ENCODE peak calls at places on chromosomes 4 and X, in five cellular contexts. One of them, this sample, is unnamed.

GRCh38 chrX:39518451-39519212 is 579.1 kb downstream of the BCOR start:
- DNase-seq in breast epithelium: no peak
- DNase-seq in sigmoid colon: peak; percentile 72
- DNase-seq in SK-N-MC: no peak
- DNase-seq in SK-N-SH: peak; percentile 55
- DNase-seq in this sample: no peak

GRCh38 chr4:70895405-70895804 is 6.8 kb upstream of the MOB1B start:
- DNase-seq in breast epithelium: no peak
- DNase-seq in sigmoid colon: no peak
- DNase-seq in SK-N-MC: no peak
- DNase-seq in SK-N-SH: no peak
- DNase-seq in this sample: no peak

GRCh38 chr4:6239486-6239885 is 30.2 kb upstream of the WFS1 start:
- DNase-seq in breast epithelium: peak; percentile 25
- DNase-seq in sigmoid colon: peak; percentile 36
- DNase-seq in SK-N-MC: no peak
- DNase-seq in SK-N-SH: no peak
- DNase-seq in this sample: no peak

GRCh38 chr4:161314371-161314770 is 849.4 kb downstream of the FSTL5 start:
- DNase-seq in breast epithelium: no peak
- DNase-seq in sigmoid colon: no peak
- DNase-seq in SK-N-MC: peak; percentile 57
- DNase-seq in SK-N-SH: no peak
- DNase-seq in this sample: no peak

GRCh38 chrX:19852014-19853005 is 35.1 kb downstream of the SH3KBP1 start:
- DNase-seq in breast epithelium: no peak
- DNase-seq in sigmoid colon: peak; percentile 79
- DNase-seq in SK-N-MC: no peak
- DNase-seq in SK-N-SH: no peak
- DNase-seq in this sample: no peak

GRCh38 chrX:107629533-107629909 is 1.2 kb downstream of the PRPS1 start:
- DNase-seq in breast epithelium: no peak
- DNase-seq in sigmoid colon: no peak
- DNase-seq in SK-N-MC: no peak
- DNase-seq in SK-N-SH: peak; percentile 25
- DNase-seq in this sample: no peak

GRCh38 chr4:169080970-169081369 is 70.9 kb upstream of the CBR4 start:
- DNase-seq in breast epithelium: no peak
- DNase-seq in sigmoid colon: peak; percentile 61
- DNase-seq in SK-N-MC: peak; percentile 50
- DNase-seq in SK-N-SH: no peak
- DNase-seq in this sample: no peak

GRCh38 chr4:172202480-172203076 is 389.4 kb downstream of the GALNTL6 start:
- DNase-seq in breast epithelium: no peak
- DNase-seq in sigmoid colon: no peak
- DNase-seq in SK-N-MC: peak; percentile 28
- DNase-seq in SK-N-SH: peak; percentile 52
- DNase-seq in this sample: no peak

GRCh38 chr4:65943076-65943475 is 272.8 kb upstream of the EPHA5 start:
- DNase-seq in breast epithelium: no peak
- DNase-seq in sigmoid colon: no peak
- DNase-seq in SK-N-MC: peak; percentile 26
- DNase-seq in SK-N-SH: no peak
- DNase-seq in this sample: no peak

GRCh38 chrX:132127748-132128147 is at the start of gene FRMD7:
- DNase-seq in breast epithelium: no peak
- DNase-seq in sigmoid colon: no peak
- DNase-seq in SK-N-MC: no peak
- DNase-seq in SK-N-SH: peak; percentile 10
- DNase-seq in this sample: no peak

GRCh38 chr4:185920691-185921260 is 108.8 kb upstream of the SORBS2 start:
- DNase-seq in breast epithelium: no peak
- DNase-seq in sigmoid colon: no peak
- DNase-seq in SK-N-MC: no peak
- DNase-seq in SK-N-SH: no peak
- DNase-seq in this sample: no peak

GRCh38 chr4:123555500-123556273 is 159.1 kb downstream of the SPRY1 start:
- DNase-seq in breast epithelium: peak; percentile 77
- DNase-seq in sigmoid colon: peak; percentile 92
- DNase-seq in SK-N-MC: peak; percentile 48
- DNase-seq in SK-N-SH: no peak
- DNase-seq in this sample: peak; percentile 93
- H3K27ac ChIP-seq in breast epithelium: peak overlapping the region; percentile 82
- H3K27ac ChIP-seq in sigmoid colon: peak overlapping the region; percentile 72
- H3K27ac ChIP-seq in SK-N-MC: peak overlapping the region; percentile 94
- H3K27ac ChIP-seq in SK-N-SH: no peak overlapping the region
- H3K27ac ChIP-seq in this sample: peak overlapping the region; percentile 86

GRCh38 chr4:55853484-55854046 is at the start of gene EXOC1:
- DNase-seq in breast epithelium: peak; percentile 96
- DNase-seq in sigmoid colon: peak; percentile 99
- DNase-seq in SK-N-MC: peak; percentile 79
- DNase-seq in SK-N-SH: peak; percentile 92
- DNase-seq in this sample: peak; percentile 100
- TF ChIP-seq POLR2AphosphoS5 in breast epithelium: peak; percentile 71
- TF ChIP-seq POLR2AphosphoS5 in sigmoid colon: peak; percentile 81
- TF ChIP-seq POLR2AphosphoS5 in SK-N-MC: peak; percentile 77
- TF ChIP-seq POLR2AphosphoS5 in SK-N-SH: peak; percentile 84
- TF ChIP-seq POLR2AphosphoS5 in this sample: peak; percentile 82

DNA sequence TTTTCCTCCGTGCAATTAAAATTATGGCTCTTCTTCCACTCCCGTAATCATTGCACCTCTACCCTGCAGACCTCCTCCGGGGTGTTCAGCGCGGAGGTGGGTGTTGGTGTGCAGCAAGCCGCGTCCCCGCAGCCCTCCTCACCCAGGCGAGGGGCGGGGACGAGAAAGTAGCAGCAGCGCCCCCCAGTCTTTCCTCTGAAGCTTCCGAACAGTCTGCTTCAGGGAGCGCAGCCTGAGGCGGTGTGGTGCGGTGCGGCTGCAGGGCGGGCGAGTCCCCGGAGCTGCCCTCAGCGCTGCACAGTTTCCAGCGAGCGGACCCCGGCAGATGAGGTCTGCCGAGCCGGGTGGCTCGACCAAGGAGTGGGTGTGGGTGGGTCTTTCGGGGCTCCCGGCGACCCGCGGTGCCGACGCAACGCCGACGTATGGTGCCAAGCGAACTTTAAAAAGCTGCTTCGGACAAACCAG is at the start of gene FRAS1:
- DNase-seq in breast epithelium: no peak
- DNase-seq in sigmoid colon: peak; percentile 68
- DNase-seq in SK-N-MC: no peak
- DNase-seq in SK-N-SH: peak; percentile 73
- DNase-seq in this sample: peak; percentile 18
- H3K27ac ChIP-seq in breast epithelium: peak within 1 kb of the TSS; percentile 63
- H3K27ac ChIP-seq in sigmoid colon: peak within 1 kb of the TSS; percentile 79
- H3K27ac ChIP-seq in SK-N-MC: no peak within 1 kb of the TSS
- H3K27ac ChIP-seq in SK-N-SH: peak within 1 kb of the TSS; percentile 57
- H3K27ac ChIP-seq in this sample: peak within 1 kb of the TSS; percentile 69

DNA sequence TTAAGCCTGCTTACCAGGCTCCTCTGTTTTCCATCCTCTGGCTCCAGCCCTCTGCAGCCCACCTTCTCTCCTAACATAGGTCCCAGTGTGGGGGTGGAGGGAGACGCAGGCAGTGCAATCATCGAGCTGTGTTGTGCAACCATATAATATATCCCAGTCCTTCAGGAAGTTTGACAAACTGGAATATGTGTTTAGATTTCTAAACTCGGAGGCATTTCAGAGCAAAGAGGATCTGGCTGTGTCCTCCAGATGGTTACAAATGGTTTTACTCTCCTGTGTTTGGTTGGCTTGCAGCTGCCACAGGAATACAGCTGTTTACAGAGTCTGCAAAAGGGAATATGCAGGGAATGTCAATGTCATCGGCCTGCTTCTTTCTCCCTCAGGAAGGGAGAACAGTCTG is 195.3 kb upstream of the LNX1 start:
- DNase-seq in breast epithelium: no peak
- DNase-seq in sigmoid colon: peak; percentile 71
- DNase-seq in SK-N-MC: no peak
- DNase-seq in SK-N-SH: no peak
- DNase-seq in this sample: peak; percentile 13
- TF ChIP-seq POLR2AphosphoS5 in breast epithelium: no peak
- TF ChIP-seq POLR2AphosphoS5 in sigmoid colon: peak; percentile 35
- TF ChIP-seq POLR2AphosphoS5 in SK-N-MC: no peak
- TF ChIP-seq POLR2AphosphoS5 in SK-N-SH: no peak
- TF ChIP-seq POLR2AphosphoS5 in this sample: peak; percentile 82

DNA sequence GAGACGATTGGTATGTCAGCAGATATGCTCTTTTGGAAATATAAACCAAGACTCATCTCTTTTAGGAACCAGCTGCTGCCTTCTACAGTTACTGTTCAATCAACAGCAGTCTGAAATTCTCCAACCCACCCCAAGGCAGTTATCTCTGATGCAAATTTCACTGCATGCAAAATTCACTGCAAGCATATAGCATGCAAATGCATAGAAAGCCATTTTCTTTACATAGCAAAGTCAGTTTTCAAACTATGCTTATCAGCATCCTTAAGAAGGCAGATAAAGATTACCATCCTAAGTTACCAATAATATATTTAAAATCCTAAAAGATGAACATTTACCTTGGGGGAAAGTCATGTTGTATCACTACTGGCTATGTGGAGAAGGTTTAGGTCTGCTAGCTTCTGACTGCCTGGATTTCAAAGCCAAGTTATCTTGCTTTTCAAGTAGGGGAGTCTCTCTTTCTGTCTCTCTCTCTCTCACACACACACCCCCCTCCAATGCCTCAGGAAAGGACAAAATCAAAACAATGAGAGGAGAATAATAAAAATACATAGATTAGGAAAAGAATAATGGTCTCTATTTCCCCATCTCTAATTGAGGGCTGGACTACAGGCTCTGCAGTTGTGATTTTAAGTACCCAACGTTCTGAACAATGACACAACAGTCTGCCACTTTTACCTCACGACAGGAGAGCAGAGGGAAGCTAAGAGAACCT is 1.5 kb downstream of the NMU start:
- DNase-seq in breast epithelium: no peak
- DNase-seq in sigmoid colon: no peak
- DNase-seq in SK-N-MC: no peak
- DNase-seq in SK-N-SH: no peak
- DNase-seq in this sample: no peak
- H3K27ac ChIP-seq in breast epithelium: no peak overlapping the region
- H3K27ac ChIP-seq in sigmoid colon: no peak overlapping the region
- H3K27ac ChIP-seq in SK-N-MC: no peak overlapping the region
- H3K27ac ChIP-seq in SK-N-SH: no peak overlapping the region
- H3K27ac ChIP-seq in this sample: no peak overlapping the region

GRCh38 chrX:1545776-1546408 is 8.9 kb upstream of the P2RY8 start:
- DNase-seq in breast epithelium: no peak
- DNase-seq in sigmoid colon: peak; percentile 6
- DNase-seq in SK-N-MC: no peak
- DNase-seq in SK-N-SH: no peak
- DNase-seq in this sample: no peak
- TF ChIP-seq POLR2AphosphoS5 in breast epithelium: no peak
- TF ChIP-seq POLR2AphosphoS5 in sigmoid colon: no peak
- TF ChIP-seq POLR2AphosphoS5 in SK-N-MC: no peak
- TF ChIP-seq POLR2AphosphoS5 in SK-N-SH: no peak
- TF ChIP-seq POLR2AphosphoS5 in this sample: no peak

DNA sequence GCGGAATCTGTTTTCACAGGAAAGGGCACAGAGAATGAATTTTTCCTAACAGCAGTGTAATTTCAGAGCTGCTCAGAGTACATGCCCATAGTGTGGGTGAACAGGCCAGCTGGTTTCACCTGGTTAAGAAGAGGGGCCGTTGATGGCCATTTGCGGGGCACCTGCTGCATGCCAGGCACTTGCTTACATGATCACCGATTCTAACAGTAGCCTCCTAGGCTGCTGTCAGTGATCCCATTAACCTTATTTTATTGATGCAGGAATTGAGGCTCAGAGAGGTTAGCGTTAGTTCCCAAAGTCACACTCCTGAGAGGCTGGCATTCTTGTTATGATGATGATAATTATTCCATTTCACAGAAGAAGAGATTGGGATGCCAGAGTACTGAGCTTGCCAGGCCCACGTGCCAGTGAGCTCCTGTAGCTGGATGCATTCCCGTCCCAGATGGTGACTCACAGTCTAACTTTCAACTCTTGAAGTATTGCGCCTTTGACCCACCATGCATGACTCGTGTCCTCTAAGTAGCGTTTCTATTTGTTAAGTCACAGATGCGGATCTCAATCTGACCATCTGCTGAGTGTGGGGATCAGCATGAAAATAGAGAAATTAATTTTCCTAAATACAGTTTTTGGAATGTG is 76.5 kb downstream of the PSAPL1 start:
- DNase-seq in breast epithelium: no peak
- DNase-seq in sigmoid colon: peak; percentile 76
- DNase-seq in SK-N-MC: no peak
- DNase-seq in SK-N-SH: no peak
- DNase-seq in this sample: no peak
- H3K27ac ChIP-seq in breast epithelium: no peak overlapping the region
- H3K27ac ChIP-seq in sigmoid colon: no peak overlapping the region
- H3K27ac ChIP-seq in SK-N-MC: no peak overlapping the region
- H3K27ac ChIP-seq in SK-N-SH: no peak overlapping the region
- H3K27ac ChIP-seq in this sample: no peak overlapping the region

GRCh38 chr4:87080462-87080861 is 140.0 kb downstream of the KLHL8 start:
- DNase-seq in breast epithelium: no peak
- DNase-seq in sigmoid colon: no peak
- DNase-seq in SK-N-MC: no peak
- DNase-seq in SK-N-SH: no peak
- DNase-seq in this sample: no peak

GRCh38 chr4:87076690-87077358 is 142.0 kb downstream of the AFF1 start:
- DNase-seq in breast epithelium: no peak
- DNase-seq in sigmoid colon: no peak
- DNase-seq in SK-N-MC: no peak
- DNase-seq in SK-N-SH: no peak
- DNase-seq in this sample: no peak

GRCh38 chr4:87079967-87080366 is 140.5 kb downstream of the KLHL8 start:
- DNase-seq in breast epithelium: no peak
- DNase-seq in sigmoid colon: no peak
- DNase-seq in SK-N-MC: no peak
- DNase-seq in SK-N-SH: no peak
- DNase-seq in this sample: no peak

GRCh38 chr4:87077834-87078585 is 142.4 kb downstream of the KLHL8 start:
- DNase-seq in breast epithelium: no peak
- DNase-seq in sigmoid colon: no peak
- DNase-seq in SK-N-MC: no peak
- DNase-seq in SK-N-SH: no peak
- DNase-seq in this sample: no peak

GRCh38 chr4:87078987-87079469 is 141.4 kb downstream of the KLHL8 start:
- DNase-seq in breast epithelium: no peak
- DNase-seq in sigmoid colon: peak; percentile 81
- DNase-seq in SK-N-MC: no peak
- DNase-seq in SK-N-SH: no peak
- DNase-seq in this sample: no peak
- TF ChIP-seq POLR2AphosphoS5 in breast epithelium: no peak
- TF ChIP-seq POLR2AphosphoS5 in sigmoid colon: peak; percentile 48
- TF ChIP-seq POLR2AphosphoS5 in SK-N-MC: no peak
- TF ChIP-seq POLR2AphosphoS5 in SK-N-SH: no peak
- TF ChIP-seq POLR2AphosphoS5 in this sample: peak; percentile 55

DNA sequence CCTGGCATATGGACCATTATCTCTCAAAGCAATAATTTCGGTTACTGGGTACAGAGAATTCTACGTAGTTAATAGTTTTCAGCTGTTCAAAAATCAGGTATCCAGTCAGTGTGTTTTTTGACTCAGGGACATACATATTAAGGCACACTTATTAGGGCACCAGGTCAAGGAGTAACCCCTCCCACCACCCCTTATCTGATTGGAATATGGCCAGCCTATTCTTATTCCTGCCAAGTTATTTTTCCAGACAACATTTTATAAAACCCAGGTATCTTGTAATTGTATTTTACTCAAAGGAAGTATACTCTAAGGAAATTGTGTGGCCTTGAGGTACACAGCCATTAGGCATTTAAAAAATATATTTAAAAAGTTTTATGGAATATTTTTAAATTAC is 4.3 kb downstream of the ZFX start:
- DNase-seq in breast epithelium: no peak
- DNase-seq in sigmoid colon: no peak
- DNase-seq in SK-N-MC: no peak
- DNase-seq in SK-N-SH: peak; percentile 53
- DNase-seq in this sample: no peak
- H3K27ac ChIP-seq in breast epithelium: peak overlapping the region; percentile 52
- H3K27ac ChIP-seq in sigmoid colon: peak overlapping the region; percentile 98
- H3K27ac ChIP-seq in SK-N-MC: peak overlapping the region; percentile 27
- H3K27ac ChIP-seq in SK-N-SH: peak overlapping the region; percentile 53
- H3K27ac ChIP-seq in this sample: peak overlapping the region; percentile 27

This sample was measured in transverse colon.